ENCODE peak calls at places on chromosome 13, in nine cellular contexts. One of them, this sample, is unnamed.

GRCh38 chr13:46480131-46480530 is 72.8 kb upstream of the LRCH1 start:
- DNase-seq in transverse colon: no peak
- DNase-seq in astrocyte of the cerebellum: no peak
- DNase-seq in lower leg skin: no peak
- DNase-seq in endodermal cell: no peak
- DNase-seq in BJ: no peak
- DNase-seq in stomach: no peak
- DNase-seq in AG10803: no peak
- DNase-seq in HFF-Myc: no peak
- DNase-seq in this sample: no peak

GRCh38 chr13:95301947-95302386 is 716 bp upstream of the ABCC4 start:
- DNase-seq in transverse colon: no peak
- DNase-seq in HFF-Myc: no peak
- DNase-seq in BJ: no peak
- DNase-seq in astrocyte of the cerebellum: no peak
- DNase-seq in stomach: no peak
- DNase-seq in endodermal cell: no peak
- DNase-seq in AG10803: no peak
- DNase-seq in lower leg skin: no peak
- DNase-seq in this sample: no peak

GRCh38 chr13:46165485-46166220 is 16.3 kb downstream of the LCP1 start:
- DNase-seq in lower leg skin: no peak
- DNase-seq in transverse colon: no peak
- DNase-seq in BJ: no peak
- DNase-seq in HFF-Myc: no peak
- DNase-seq in astrocyte of the cerebellum: peak; percentile 20
- DNase-seq in endodermal cell: no peak
- DNase-seq in AG10803: no peak
- DNase-seq in stomach: no peak
- DNase-seq in this sample: peak; percentile 17

GRCh38 chr13:109857803-109858202 is 71.4 kb upstream of the IRS2 start:
- DNase-seq in transverse colon: no peak
- DNase-seq in BJ: no peak
- DNase-seq in stomach: no peak
- DNase-seq in lower leg skin: no peak
- DNase-seq in HFF-Myc: no peak
- DNase-seq in AG10803: no peak
- DNase-seq in astrocyte of the cerebellum: no peak
- DNase-seq in endodermal cell: peak; percentile 41
- DNase-seq in this sample: no peak

GRCh38 chr13:43511260-43511970 is 275.4 kb downstream of the ENOX1 start:
- DNase-seq in HFF-Myc: no peak
- DNase-seq in astrocyte of the cerebellum: no peak
- DNase-seq in endodermal cell: no peak
- DNase-seq in BJ: no peak
- DNase-seq in lower leg skin: no peak
- DNase-seq in transverse colon: no peak
- DNase-seq in stomach: no peak
- DNase-seq in AG10803: no peak
- DNase-seq in this sample: no peak

GRCh38 chr13:47175172-47175806 is 278.4 kb upstream of the HTR2A start:
- DNase-seq in BJ: peak; percentile 62
- DNase-seq in endodermal cell: no peak
- DNase-seq in transverse colon: no peak
- DNase-seq in HFF-Myc: peak; percentile 90
- DNase-seq in AG10803: peak; percentile 86
- DNase-seq in stomach: no peak
- DNase-seq in lower leg skin: no peak
- DNase-seq in astrocyte of the cerebellum: peak; percentile 37
- DNase-seq in this sample: peak; percentile 54

GRCh38 chr13:47990920-47991466 is 10.1 kb downstream of the SUCLA2 start:
- DNase-seq in transverse colon: no peak
- DNase-seq in astrocyte of the cerebellum: no peak
- DNase-seq in lower leg skin: no peak
- DNase-seq in endodermal cell: no peak
- DNase-seq in AG10803: no peak
- DNase-seq in HFF-Myc: no peak
- DNase-seq in stomach: no peak
- DNase-seq in BJ: no peak
- DNase-seq in this sample: no peak

GRCh38 chr13:31860002-31860401 is 120.7 kb downstream of the RXFP2 start:
- DNase-seq in stomach: no peak
- DNase-seq in AG10803: no peak
- DNase-seq in endodermal cell: no peak
- DNase-seq in transverse colon: no peak
- DNase-seq in lower leg skin: no peak
- DNase-seq in HFF-Myc: no peak
- DNase-seq in BJ: no peak
- DNase-seq in astrocyte of the cerebellum: no peak
- DNase-seq in this sample: no peak

GRCh38 chr13:109126973-109127615 is 497.7 kb downstream of the MYO16 start:
- DNase-seq in stomach: no peak
- DNase-seq in HFF-Myc: no peak
- DNase-seq in transverse colon: no peak
- DNase-seq in endodermal cell: no peak
- DNase-seq in astrocyte of the cerebellum: no peak
- DNase-seq in AG10803: no peak
- DNase-seq in BJ: no peak
- DNase-seq in lower leg skin: no peak
- DNase-seq in this sample: no peak

GRCh38 chr13:51276684-51277083 is 54.5 kb downstream of the FAM124A start:
- DNase-seq in stomach: no peak
- DNase-seq in endodermal cell: peak; percentile 17
- DNase-seq in astrocyte of the cerebellum: no peak
- DNase-seq in HFF-Myc: no peak
- DNase-seq in BJ: no peak
- DNase-seq in transverse colon: peak; percentile 31
- DNase-seq in lower leg skin: no peak
- DNase-seq in AG10803: no peak
- DNase-seq in this sample: no peak

GRCh38 chr13:78020861-78021260 is 102.2 kb upstream of the EDNRB start:
- DNase-seq in HFF-Myc: no peak
- DNase-seq in endodermal cell: no peak
- DNase-seq in astrocyte of the cerebellum: no peak
- DNase-seq in AG10803: no peak
- DNase-seq in transverse colon: no peak
- DNase-seq in BJ: no peak
- DNase-seq in lower leg skin: no peak
- DNase-seq in stomach: no peak
- DNase-seq in this sample: no peak

GRCh38 chr13:110298566-110299321 is 8.2 kb downstream of the COL4A1 start:
- DNase-seq in lower leg skin: peak; percentile 87
- DNase-seq in stomach: no peak
- DNase-seq in BJ: no peak
- DNase-seq in AG10803: no peak
- DNase-seq in HFF-Myc: no peak
- DNase-seq in endodermal cell: peak; percentile 76
- DNase-seq in transverse colon: no peak
- DNase-seq in astrocyte of the cerebellum: no peak
- DNase-seq in this sample: no peak

GRCh38 chr13:39531646-39532045 is 71.3 kb downstream of the LHFPL6 start:
- DNase-seq in lower leg skin: no peak
- DNase-seq in stomach: no peak
- DNase-seq in transverse colon: no peak
- DNase-seq in HFF-Myc: no peak
- DNase-seq in astrocyte of the cerebellum: no peak
- DNase-seq in BJ: no peak
- DNase-seq in AG10803: peak; percentile 54
- DNase-seq in endodermal cell: no peak
- DNase-seq in this sample: peak; percentile 64

GRCh38 chr13:101202590-101202989 is 213.7 kb downstream of the NALCN start:
- DNase-seq in BJ: no peak
- DNase-seq in astrocyte of the cerebellum: no peak
- DNase-seq in endodermal cell: peak; percentile 82
- DNase-seq in lower leg skin: no peak
- DNase-seq in HFF-Myc: no peak
- DNase-seq in transverse colon: no peak
- DNase-seq in stomach: no peak
- DNase-seq in AG10803: no peak
- DNase-seq in this sample: no peak

GRCh38 chr13:100954430-100955361 is 280.1 kb upstream of the TMTC4 start:
- DNase-seq in endodermal cell: no peak
- DNase-seq in AG10803: no peak
- DNase-seq in BJ: no peak
- DNase-seq in stomach: no peak
- DNase-seq in transverse colon: no peak
- DNase-seq in lower leg skin: no peak
- DNase-seq in HFF-Myc: no peak
- DNase-seq in astrocyte of the cerebellum: no peak
- DNase-seq in this sample: no peak

GRCh38 chr13:85700909-85701308 is 98.3 kb downstream of the SLITRK6 start:
- DNase-seq in transverse colon: no peak
- DNase-seq in lower leg skin: no peak
- DNase-seq in endodermal cell: no peak
- DNase-seq in HFF-Myc: no peak
- DNase-seq in BJ: no peak
- DNase-seq in astrocyte of the cerebellum: peak; percentile 23
- DNase-seq in AG10803: no peak
- DNase-seq in stomach: no peak
- DNase-seq in this sample: peak; percentile 45

GRCh38 chr13:19726611-19727010 is 56.1 kb downstream of the PSPC1 start:
- DNase-seq in AG10803: peak; percentile 54
- DNase-seq in stomach: no peak
- DNase-seq in endodermal cell: no peak
- DNase-seq in transverse colon: no peak
- DNase-seq in lower leg skin: no peak
- DNase-seq in HFF-Myc: no peak
- DNase-seq in astrocyte of the cerebellum: no peak
- DNase-seq in BJ: no peak
- DNase-seq in this sample: no peak

GRCh38 chr13:82713681-82714405 is 1168.4 kb downstream of the SLITRK1 start:
- DNase-seq in stomach: no peak
- DNase-seq in BJ: peak; percentile 66
- DNase-seq in lower leg skin: no peak
- DNase-seq in astrocyte of the cerebellum: peak; percentile 11
- DNase-seq in AG10803: peak; percentile 64
- DNase-seq in transverse colon: no peak
- DNase-seq in HFF-Myc: peak; percentile 43
- DNase-seq in endodermal cell: no peak
- DNase-seq in this sample: peak; percentile 7

GRCh38 chr13:113427562-113428468 is 25.5 kb downstream of the ADPRHL1 start:
- DNase-seq in AG10803: peak; percentile 43
- DNase-seq in stomach: no peak
- DNase-seq in lower leg skin: no peak
- DNase-seq in endodermal cell: peak; percentile 43
- DNase-seq in transverse colon: no peak
- DNase-seq in astrocyte of the cerebellum: no peak
- DNase-seq in BJ: no peak
- DNase-seq in HFF-Myc: no peak
- DNase-seq in this sample: peak; percentile 14
- H3K4me3 ChIP-seq in AG10803: no peak overlapping the region
- H3K4me3 ChIP-seq in stomach: no peak overlapping the region
- H3K4me3 ChIP-seq in lower leg skin: no peak overlapping the region
- H3K4me3 ChIP-seq in endodermal cell: no peak overlapping the region
- H3K4me3 ChIP-seq in transverse colon: no peak overlapping the region
- H3K4me3 ChIP-seq in astrocyte of the cerebellum: no peak overlapping the region
- H3K4me3 ChIP-seq in BJ: no peak overlapping the region
- H3K4me3 ChIP-seq in HFF-Myc: no peak overlapping the region
- H3K4me3 ChIP-seq in this sample: no peak overlapping the region

GRCh38 chr13:113652404-113653263 is 5.4 kb downstream of the ATP4B start:
- DNase-seq in stomach: peak; percentile 21
- DNase-seq in HFF-Myc: no peak
- DNase-seq in AG10803: no peak
- DNase-seq in endodermal cell: peak; percentile 41
- DNase-seq in BJ: no peak
- DNase-seq in lower leg skin: peak; percentile 72
- DNase-seq in astrocyte of the cerebellum: no peak
- DNase-seq in transverse colon: peak; percentile 2
- DNase-seq in this sample: no peak
- TF ChIP-seq CTCF in stomach: no peak
- TF ChIP-seq CTCF in HFF-Myc: no peak
- TF ChIP-seq CTCF in AG10803: no peak
- TF ChIP-seq CTCF in endodermal cell: no peak
- TF ChIP-seq CTCF in BJ: no peak
- TF ChIP-seq CTCF in lower leg skin: no peak
- TF ChIP-seq CTCF in astrocyte of the cerebellum: no peak
- TF ChIP-seq CTCF in transverse colon: no peak
- TF ChIP-seq CTCF in this sample: no peak

GRCh38 chr13:33789757-33790156 is 28.2 kb upstream of the RFC3 start:
- DNase-seq in stomach: no peak
- DNase-seq in AG10803: no peak
- DNase-seq in astrocyte of the cerebellum: no peak
- DNase-seq in endodermal cell: no peak
- DNase-seq in lower leg skin: no peak
- DNase-seq in BJ: no peak
- DNase-seq in HFF-Myc: no peak
- DNase-seq in transverse colon: no peak
- DNase-seq in this sample: no peak

GRCh38 chr13:33784738-33785137 is 33.2 kb upstream of the RFC3 start:
- DNase-seq in stomach: no peak
- DNase-seq in HFF-Myc: no peak
- DNase-seq in BJ: no peak
- DNase-seq in astrocyte of the cerebellum: no peak
- DNase-seq in lower leg skin: no peak
- DNase-seq in transverse colon: no peak
- DNase-seq in endodermal cell: no peak
- DNase-seq in AG10803: no peak
- DNase-seq in this sample: no peak

GRCh38 chr13:33789067-33789606 is 28.8 kb upstream of the RFC3 start:
- DNase-seq in transverse colon: no peak
- DNase-seq in BJ: no peak
- DNase-seq in lower leg skin: no peak
- DNase-seq in AG10803: no peak
- DNase-seq in stomach: no peak
- DNase-seq in endodermal cell: no peak
- DNase-seq in HFF-Myc: no peak
- DNase-seq in astrocyte of the cerebellum: no peak
- DNase-seq in this sample: no peak

GRCh38 chr13:33785384-33785783 is 32.6 kb upstream of the RFC3 start:
- DNase-seq in endodermal cell: no peak
- DNase-seq in BJ: no peak
- DNase-seq in transverse colon: no peak
- DNase-seq in lower leg skin: no peak
- DNase-seq in stomach: no peak
- DNase-seq in HFF-Myc: no peak
- DNase-seq in AG10803: no peak
- DNase-seq in astrocyte of the cerebellum: no peak
- DNase-seq in this sample: no peak

GRCh38 chr13:33787051-33787591 is 30.8 kb upstream of the RFC3 start:
- DNase-seq in HFF-Myc: no peak
- DNase-seq in astrocyte of the cerebellum: no peak
- DNase-seq in transverse colon: no peak
- DNase-seq in lower leg skin: no peak
- DNase-seq in BJ: peak; percentile 10
- DNase-seq in endodermal cell: no peak
- DNase-seq in stomach: no peak
- DNase-seq in AG10803: peak; percentile 8
- DNase-seq in this sample: no peak
- H3K4me3 ChIP-seq in HFF-Myc: peak overlapping the region; percentile 27
- H3K4me3 ChIP-seq in astrocyte of the cerebellum: peak overlapping the region; percentile 0
- H3K4me3 ChIP-seq in transverse colon: no peak overlapping the region
- H3K4me3 ChIP-seq in lower leg skin: no peak overlapping the region
- H3K4me3 ChIP-seq in BJ: peak overlapping the region; percentile 19
- H3K4me3 ChIP-seq in endodermal cell: no peak overlapping the region
- H3K4me3 ChIP-seq in stomach: peak overlapping the region; percentile 35
- H3K4me3 ChIP-seq in AG10803: peak overlapping the region; percentile 40
- H3K4me3 ChIP-seq in this sample: no peak overlapping the region

DNA sequence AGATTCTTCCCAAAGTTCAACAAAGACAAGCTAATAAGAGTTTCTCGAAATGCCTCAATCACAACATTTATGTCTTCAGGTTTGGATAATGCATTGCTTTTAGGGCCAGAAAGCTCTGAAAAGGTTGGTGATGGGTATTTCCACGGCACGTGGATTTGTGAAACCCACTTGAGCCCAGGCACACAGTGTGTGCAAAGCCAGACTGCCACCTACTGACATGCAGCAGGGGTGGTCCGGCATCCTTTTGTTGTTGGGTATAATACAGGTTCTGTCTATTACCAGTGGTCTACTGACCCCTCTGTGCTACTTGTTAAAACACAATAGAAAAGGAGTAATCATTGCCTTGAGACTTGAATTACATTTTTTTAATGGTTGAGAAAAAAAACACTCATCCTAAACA is 225.6 kb downstream of the RAP2A start:
- DNase-seq in transverse colon: no peak
- DNase-seq in endodermal cell: no peak
- DNase-seq in lower leg skin: no peak
- DNase-seq in astrocyte of the cerebellum: no peak
- DNase-seq in AG10803: peak; percentile 11
- DNase-seq in HFF-Myc: no peak
- DNase-seq in BJ: no peak
- DNase-seq in stomach: no peak
- DNase-seq in this sample: no peak
- TF ChIP-seq CTCF in transverse colon: no peak
- TF ChIP-seq CTCF in endodermal cell: peak; percentile 73
- TF ChIP-seq CTCF in lower leg skin: no peak
- TF ChIP-seq CTCF in astrocyte of the cerebellum: peak; percentile 30
- TF ChIP-seq CTCF in AG10803: peak; percentile 37
- TF ChIP-seq CTCF in HFF-Myc: peak; percentile 21
- TF ChIP-seq CTCF in BJ: peak; percentile 26
- TF ChIP-seq CTCF in stomach: no peak
- TF ChIP-seq CTCF in this sample: peak; percentile 12

This sample was measured in epithelial cell of esophagus.